ENCODE peak calls at places on chromosomes 3 and 15, in nine cellular contexts. G is AG10803, Q is tibial artery, Z is cardiac fibroblast, C is sigmoid colon, R is colonic mucosa, E is uterus, O is foreskin fibroblast, Y is spleen. S is an unnamed sample.

GRCh38 chr3:6091262-6091661 is 769.7 kb upstream of the GRM7 start:
- DNase-seq in G (no peak), Q (no peak), Z (no peak), C (no peak), R (no peak), E (no peak), O (no peak), Y (no peak), S (no peak)

GRCh38 chr3:11568503-11569155 is 75.1 kb downstream of the VGLL4 start:
- DNase-seq in G (peak; percentile 95), Q (peak; percentile 89), Z (peak; percentile 91), C (peak; percentile 93), R (no peak), E (peak; percentile 79), O (peak; percentile 98), Y (no peak), S (no peak)

GRCh38 chr3:124529826-124530571 is 200.3 kb upstream of the UMPS start:
- DNase-seq in G (peak; percentile 42), Q (no peak), Z (no peak), C (no peak), R (no peak), E (no peak), O (no peak), Y (no peak), S (no peak)

GRCh38 chr3:193897288-193897687 is 238.7 kb upstream of the HES1 start:
- DNase-seq in G (no peak), Q (peak; percentile 37), Z (peak; percentile 32), C (no peak), R (no peak), E (peak; percentile 59), O (no peak), Y (no peak), S (no peak)

GRCh38 chr3:112561085-112561692 is 573 bp downstream of the ATG3 start:
- DNase-seq in G (peak; percentile 83), Q (peak; percentile 73), Z (peak; percentile 85), C (peak; percentile 83), R (peak; percentile 76), E (peak; percentile 59), O (peak; percentile 90), Y (no peak), S (peak; percentile 78)

GRCh38 chr3:159796226-159796625 is 192.4 kb upstream of the IL12A start:
- DNase-seq in G (no peak), Q (no peak), Z (no peak), C (peak; percentile 82), R (no peak), E (peak; percentile 42), O (no peak), Y (no peak), S (no peak)

GRCh38 chr3:151792411-151792810 is 21.5 kb upstream of the AADAC start:
- DNase-seq in G (no peak), Q (no peak), Z (peak; percentile 57), C (no peak), R (no peak), E (no peak), O (no peak), Y (no peak), S (no peak)

GRCh38 chr15:90665288-90666134 is 51.6 kb upstream of the BLM start:
- DNase-seq in G (peak; percentile 62), Q (peak; percentile 70), Z (peak; percentile 67), C (peak; percentile 83), R (peak; percentile 75), E (peak; percentile 75), O (peak; percentile 86), Y (peak; percentile 90), S (no peak)

GRCh38 chr3:8237893-8238292 is 263.7 kb upstream of the LMCD1 start:
- DNase-seq in G (no peak), Q (no peak), Z (no peak), C (no peak), R (no peak), E (no peak), O (no peak), Y (no peak), S (no peak)

GRCh38 chr15:62187910-62188309 is 22.8 kb upstream of the C2CD4B start:
- DNase-seq in G (no peak), Q (no peak), Z (no peak), C (no peak), R (no peak), E (no peak), O (no peak), Y (no peak), S (no peak)

GRCh38 chr3:147943265-147943945 is 534.2 kb downstream of the ZIC1 start:
- DNase-seq in G (peak; percentile 89), Q (no peak), Z (peak; percentile 87), C (no peak), R (no peak), E (no peak), O (peak; percentile 93), Y (no peak), S (no peak)

GRCh38 chr3:110164632-110165240 is 827.4 kb upstream of the DPPA4 start:
- DNase-seq in G (peak; percentile 19), Q (no peak), Z (no peak), C (no peak), R (no peak), E (no peak), O (no peak), Y (no peak), S (no peak)

GRCh38 chr3:122745365-122746021 is 48.1 kb downstream of the HSPBAP1 start:
- DNase-seq in G (peak; percentile 59), Q (no peak), Z (peak; percentile 50), C (no peak), R (no peak), E (no peak), O (peak; percentile 73), Y (no peak), S (no peak)

GRCh38 chr15:96356494-96357455 is 26.3 kb downstream of the NR2F2 start:
- DNase-seq in G (peak; percentile 76), Q (peak; percentile 75), Z (peak; percentile 88), C (peak; percentile 89), R (peak; percentile 89), E (peak; percentile 89), O (peak; percentile 95), Y (peak; percentile 87), S (peak; percentile 76)

GRCh38 chr3:15535757-15536156 is 14.3 kb upstream of the COLQ start:
- DNase-seq in G (no peak), Q (no peak), Z (no peak), C (no peak), R (no peak), E (no peak), O (peak; percentile 43), Y (no peak), S (no peak)

GRCh38 chr15:40914486-40914885 is 14.7 kb upstream of the DLL4 start:
- DNase-seq in G (no peak), Q (no peak), Z (no peak), C (no peak), R (no peak), E (no peak), O (no peak), Y (no peak), S (no peak)
- TF ChIP-seq CTCF in G (no peak), Q (no peak), Z (no peak), C (no peak), R (no peak), E (no peak), O (no peak), Y (no peak), S (no peak)

DNA sequence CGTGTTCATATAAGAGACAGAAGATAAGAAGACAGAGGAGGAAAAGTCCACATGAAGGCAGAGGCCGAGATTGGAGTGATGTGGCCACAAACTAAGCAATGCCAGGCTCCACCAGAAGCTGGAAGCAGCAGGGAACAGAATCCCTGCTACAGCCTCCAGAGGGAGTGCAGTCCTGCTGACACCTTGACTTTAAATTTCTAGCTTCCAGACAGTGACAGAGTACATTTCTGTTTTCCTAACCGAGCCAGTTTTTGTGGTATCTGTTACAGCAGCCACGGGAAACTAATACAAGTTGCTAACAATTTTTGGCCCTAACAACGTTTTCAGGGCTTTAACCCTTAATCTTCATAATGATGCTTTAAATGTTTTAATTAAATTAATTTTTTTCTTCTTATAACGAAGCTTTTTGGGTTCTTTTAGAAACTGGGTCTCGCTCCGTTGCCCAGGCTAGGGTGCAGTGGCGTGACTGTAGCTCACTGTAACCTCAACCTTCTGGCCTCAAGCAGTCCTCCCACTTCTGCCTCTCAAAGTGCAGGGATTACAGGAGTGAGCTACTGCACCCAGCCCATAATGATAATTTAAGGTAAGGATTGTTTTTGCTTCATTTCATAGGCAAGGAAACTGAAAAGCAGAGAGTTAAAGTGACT is 202.3 kb upstream of the PROK2 start:
- DNase-seq in G (no peak), Q (no peak), Z (peak; percentile 40), C (no peak), R (no peak), E (no peak), O (peak; percentile 77), Y (no peak), S (no peak)
- TF ChIP-seq CTCF in G (peak; percentile 48), Q (no peak), Z (peak; percentile 54), C (no peak), R (no peak), E (no peak), O (peak; percentile 59), Y (no peak), S (no peak)

GRCh38 chr3:10157015-10157414 is 7.7 kb upstream of the IRAK2 start:
- DNase-seq in G (no peak), Q (no peak), Z (no peak), C (no peak), R (no peak), E (no peak), O (no peak), Y (no peak), S (no peak)

GRCh38 chr3:10160346-10160745 is 4.4 kb upstream of the IRAK2 start:
- DNase-seq in G (peak; percentile 71), Q (no peak), Z (no peak), C (no peak), R (no peak), E (no peak), O (peak; percentile 78), Y (no peak), S (no peak)

GRCh38 chr3:10164546-10165393 is at the start of gene IRAK2:
- DNase-seq in G (peak; percentile 55), Q (peak; percentile 68), Z (peak; percentile 70), C (peak; percentile 90), R (peak; percentile 77), E (peak; percentile 71), O (peak; percentile 87), Y (peak; percentile 95), S (peak; percentile 51)

GRCh38 chr3:10162147-10162546 is 2.6 kb upstream of the IRAK2 start:
- DNase-seq in G (no peak), Q (no peak), Z (no peak), C (no peak), R (no peak), E (no peak), O (no peak), Y (no peak), S (no peak)

DNA sequence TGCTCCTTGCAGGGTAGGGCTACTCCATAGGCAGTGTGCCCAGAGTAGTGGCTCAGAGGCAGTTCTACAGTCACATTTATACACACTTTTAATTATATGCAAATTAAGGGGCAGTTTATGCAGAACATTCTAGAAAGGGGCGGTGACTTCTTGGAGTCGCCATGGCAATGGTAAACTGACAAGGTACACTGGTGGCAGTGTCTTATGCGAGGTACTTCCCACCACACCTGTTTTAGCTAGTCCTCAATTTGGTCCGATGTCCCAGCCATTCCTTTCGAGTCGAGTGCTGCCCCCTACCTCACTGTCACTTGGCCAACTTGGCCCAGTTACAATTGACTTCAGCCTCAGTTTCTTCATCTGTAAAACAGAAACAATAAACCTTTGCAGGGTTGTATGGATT is 3.8 kb upstream of the IRAK2 start:
- DNase-seq in G (no peak), Q (no peak), Z (no peak), C (no peak), R (no peak), E (no peak), O (no peak), Y (no peak), S (no peak)
- TF ChIP-seq CTCF in G (no peak), Q (no peak), Z (no peak), C (no peak), R (no peak), E (no peak), O (no peak), Y (no peak), S (no peak)

GRCh38 chr15:52331490-52332240 is 36.1 kb upstream of the MYO5C start:
- DNase-seq in G (peak; percentile 54), Q (no peak), Z (peak; percentile 64), C (no peak), R (no peak), E (no peak), O (peak; percentile 65), Y (no peak), S (no peak)
- TF ChIP-seq CTCF in G (peak; percentile 67), Q (no peak), Z (peak; percentile 48), C (no peak), R (peak; percentile 27), E (no peak), O (peak; percentile 41), Y (peak; percentile 36), S (no peak)

S was measured in mesothelial cell of epicardium.